ENCODE peak calls at places on chromosomes 5 and 9, in seven cellular contexts. N is HepG2, G is Panc1, I is GM12878, P is SK-N-SH, W is HCT116, F is K562. H is an unnamed sample.

GRCh38 chr9:89195149-89195797 is 16.7 kb upstream of the SHC3 start:
- DNase-seq in W (no peak), N (no peak), F (no peak), G (no peak), P (no peak), I (no peak), H (no peak)

GRCh38 chr9:86389648-86390047 is 35.4 kb upstream of the TUT7 start:
- DNase-seq in G (no peak), W (no peak), I (no peak), F (no peak), N (no peak), P (no peak), H (no peak)

GRCh38 chr9:131585375-131585774 is 40.1 kb downstream of the PRRT1B start:
- DNase-seq in N (no peak), F (no peak), P (no peak), G (no peak), I (no peak), W (no peak), H (no peak)

GRCh38 chr5:91089758-91090157 is 293.4 kb downstream of the ARRDC3 start:
- DNase-seq in G (no peak), F (no peak), N (no peak), I (no peak), P (no peak), W (no peak), H (no peak)

GRCh38 chr5:114243983-114244305 is 117.9 kb upstream of the KCNN2 start:
- DNase-seq in N (no peak), I (no peak), G (no peak), W (no peak), P (no peak), F (no peak), H (no peak)

GRCh38 chr5:50445281-50445949 is 4.3 kb upstream of the EMB start:
- DNase-seq in W (no peak), N (no peak), F (no peak), P (no peak), G (no peak), I (peak; percentile 62), H (no peak)

GRCh38 chr5:68299105-68299504 is 83.5 kb downstream of the PIK3R1 start:
- DNase-seq in W (no peak), G (no peak), N (no peak), P (no peak), I (no peak), F (no peak), H (no peak)

GRCh38 chr9:32571969-32572899 is 725 bp downstream of the NDUFB6 start:
- DNase-seq in W (peak; percentile 67), F (peak; percentile 76), G (peak; percentile 67), P (peak; percentile 79), I (peak; percentile 59), N (peak; percentile 83), H (peak; percentile 92)

GRCh38 chr5:81904861-81905260 is 67.0 kb upstream of the ATG10 start:
- DNase-seq in I (no peak), P (no peak), N (no peak), F (no peak), W (no peak), G (no peak), H (no peak)

GRCh38 chr9:137030528-137030927 is 1.4 kb downstream of the FUT7 start:
- DNase-seq in G (no peak), F (no peak), N (no peak), P (no peak), I (peak; percentile 42), W (no peak), H (no peak)

GRCh38 chr9:134564431-134565170 is 77.0 kb upstream of the COL5A1 start:
- DNase-seq in W (no peak), P (no peak), N (no peak), I (no peak), G (no peak), F (no peak), H (no peak)

GRCh38 chr5:43192558-43193170 is 639 bp downstream of the NIM1K start:
- DNase-seq in W (no peak), N (no peak), P (peak; percentile 39), F (no peak), I (no peak), G (no peak), H (no peak)

GRCh38 chr9:89080193-89080592 is 88.9 kb downstream of the S1PR3 start:
- DNase-seq in W (no peak), P (no peak), G (no peak), N (no peak), I (no peak), F (no peak), H (no peak)

GRCh38 chr9:92522983-92523970 is 12.5 kb downstream of the ECM2 start:
- DNase-seq in I (no peak), P (no peak), G (no peak), W (no peak), F (no peak), N (peak; percentile 20), H (no peak)

GRCh38 chr5:61051267-61051666 is 106.3 kb downstream of the NDUFAF2 start:
- DNase-seq in P (no peak), W (peak; percentile 47), N (peak; percentile 5), F (no peak), G (no peak), I (no peak), H (no peak)

GRCh38 chr5:171581756-171582155 is 162.3 kb downstream of the FGF18 start:
- DNase-seq in W (no peak), G (no peak), N (no peak), P (no peak), F (no peak), I (no peak), H (no peak)

GRCh38 chr9:113998114-113998513 is 80.0 kb downstream of the AMBP start:
- DNase-seq in I (no peak), P (no peak), W (no peak), F (no peak), N (no peak), G (no peak), H (no peak)

GRCh38 chr5:14032944-14033343 is 88.5 kb upstream of the DNAH5 start:
- DNase-seq in P (no peak), G (no peak), N (no peak), I (no peak), W (peak; percentile 59), F (no peak), H (no peak)

GRCh38 chr5:76489877-76490688 is 87.0 kb downstream of the IQGAP2 start:
- DNase-seq in N (no peak), W (no peak), G (no peak), F (no peak), P (no peak), I (no peak), H (peak; percentile 84)

GRCh38 chr5:130333089-130333488 is 428.8 kb downstream of the CHSY3 start:
- DNase-seq in P (no peak), N (no peak), I (no peak), F (no peak), W (peak; percentile 8), G (no peak), H (no peak)

DNA sequence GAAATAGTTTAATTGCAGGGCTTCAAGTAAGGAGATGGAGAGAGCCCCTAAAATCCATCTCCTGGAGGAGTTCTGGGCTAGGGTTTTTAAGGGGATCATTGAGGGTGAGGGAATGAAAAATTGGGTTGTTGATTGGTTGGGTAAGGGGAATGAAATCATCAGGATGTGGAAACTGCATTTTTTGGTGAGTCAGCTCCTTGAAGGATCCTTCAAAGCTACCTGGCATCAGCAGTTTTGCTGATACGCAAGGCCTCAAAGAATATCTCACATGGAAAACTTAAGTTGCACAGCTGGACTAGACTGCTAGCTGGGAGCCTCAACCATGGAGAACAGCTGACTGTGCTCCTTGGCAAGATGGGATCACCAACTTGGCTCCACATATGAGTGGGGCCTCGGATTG is 136.7 kb downstream of the FGF10 start:
- DNase-seq in G (no peak), F (no peak), I (no peak), W (no peak), P (no peak), N (no peak), H (no peak)
- TF ChIP-seq REST in G (no peak), F (no peak), I (no peak), W (no peak), P (no peak), N (no peak), H (no peak)

DNA sequence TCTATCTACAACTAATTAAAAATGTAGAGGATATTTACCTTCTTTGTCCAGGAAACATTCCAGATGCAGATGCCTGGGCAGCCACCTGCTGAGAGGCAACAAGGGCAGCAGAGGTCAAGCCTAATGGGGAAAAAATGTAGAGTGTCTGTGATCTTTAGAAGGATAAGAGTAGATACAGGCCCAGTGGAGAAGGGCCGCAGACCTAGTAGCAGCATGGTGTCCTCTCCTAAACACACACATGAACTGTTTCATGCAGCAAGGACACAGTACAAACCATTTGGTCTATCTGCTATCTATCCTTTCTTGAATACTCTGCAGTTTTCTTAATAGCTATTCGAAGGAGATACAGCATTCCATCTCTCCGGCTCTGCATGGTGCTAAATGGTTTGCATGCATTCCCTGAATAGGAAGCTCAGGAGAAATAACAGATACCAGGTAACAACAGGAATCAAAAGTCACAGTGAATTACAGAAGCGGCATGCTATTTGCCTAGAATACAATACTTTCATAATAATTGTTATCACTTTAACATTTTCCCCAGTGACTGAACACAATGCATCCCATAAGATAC is 107.3 kb downstream of the ZNF608 start:
- DNase-seq in F (no peak), W (no peak), N (no peak), P (no peak), I (no peak), G (no peak), H (peak; percentile 86)
- H3K36me3 ChIP-seq in F (no peaks in the 10 kb centered on the region), W (no peaks in the 10 kb centered on the region), N (no peaks in the 10 kb centered on the region), P (no peaks in the 10 kb centered on the region), I (no peaks in the 10 kb centered on the region), G (no peaks in the 10 kb centered on the region), H (no peaks in the 10 kb centered on the region)

GRCh38 chr5:154754460-154755360 is 467 bp upstream of the LARP1 start:
- DNase-seq in F (peak; percentile 97), I (peak; percentile 93), N (peak; percentile 96), W (peak; percentile 97), P (peak; percentile 99), G (peak; percentile 90), H (peak; percentile 100)

GRCh38 chr5:154753792-154754191 is 1.4 kb upstream of the LARP1 start:
- DNase-seq in I (no peak), G (no peak), N (no peak), W (no peak), F (peak; percentile 27), P (no peak), H (no peak)

GRCh38 chr5:154756871-154757646 is 1.9 kb downstream of the LARP1 start:
- DNase-seq in I (no peak), W (no peak), N (no peak), F (peak; percentile 55), P (peak; percentile 77), G (no peak), H (peak; percentile 56)

GRCh38 chr5:154756203-154756870 is 1.2 kb downstream of the LARP1 start:
- DNase-seq in W (no peak), I (no peak), F (peak; percentile 80), N (no peak), P (peak; percentile 68), G (no peak), H (no peak)

GRCh38 chr5:154755361-154756202 is at the start of gene LARP1:
- DNase-seq in G (no peak), W (no peak), I (no peak), F (peak; percentile 70), N (no peak), P (peak; percentile 74), H (no peak)
- TF ChIP-seq REST in G (no peak), W (no peak), I (no peak), F (peak; percentile 62), N (no peak), P (no peak), H (no peak)

GRCh38 chr5:80555099-80555498 is 15.0 kb downstream of the ANKRD34B start:
- DNase-seq in G (no peak), W (no peak), F (no peak), P (no peak), N (no peak), I (no peak), H (no peak)

GRCh38 chr5:80559244-80559643 is 10.8 kb downstream of the ANKRD34B start:
- DNase-seq in G (no peak), P (no peak), F (no peak), N (no peak), I (no peak), W (no peak), H (no peak)

GRCh38 chr5:80554646-80555045 is 15.4 kb downstream of the ANKRD34B start:
- DNase-seq in N (no peak), G (no peak), P (no peak), I (no peak), W (no peak), F (peak; percentile 54), H (peak; percentile 54)
- H3K36me3 ChIP-seq in N (no peaks in the 10 kb centered on the region), G (no peaks in the 10 kb centered on the region), P (no peaks in the 10 kb centered on the region), I (no peaks in the 10 kb centered on the region), W (no peaks in the 10 kb centered on the region), F (no peaks in the 10 kb centered on the region), H (no peaks in the 10 kb centered on the region)